ENCODE peak calls at places on chromosome 2, in five cellular contexts. One of them, this sample, is unnamed.

GRCh38 chr2:105299290-105299689 is 30.2 kb downstream of the TGFBRAP1 start:
- DNase-seq in iris pigment epithelial cell: no peak
- DNase-seq in aorta: no peak
- DNase-seq in effector CD4-positive, alpha-beta T cell: no peak
- DNase-seq in amniotic stem cell: no peak
- DNase-seq in this sample: no peak

GRCh38 chr2:150587547-150588209 is 100.2 kb upstream of the RND3 start:
- DNase-seq in iris pigment epithelial cell: peak
- DNase-seq in aorta: no peak
- DNase-seq in effector CD4-positive, alpha-beta T cell: no peak
- DNase-seq in amniotic stem cell: no peak
- DNase-seq in this sample: no peak

GRCh38 chr2:161004379-161004778 is 155.8 kb upstream of the TANK start:
- DNase-seq in iris pigment epithelial cell: peak
- DNase-seq in aorta: no peak
- DNase-seq in effector CD4-positive, alpha-beta T cell: no peak
- DNase-seq in amniotic stem cell: no peak
- DNase-seq in this sample: no peak

GRCh38 chr2:134773372-134774073 is 54.7 kb upstream of the TMEM163 start:
- DNase-seq in iris pigment epithelial cell: no peak
- DNase-seq in aorta: no peak
- DNase-seq in effector CD4-positive, alpha-beta T cell: no peak
- DNase-seq in amniotic stem cell: no peak
- DNase-seq in this sample: no peak

GRCh38 chr2:23480991-23481797 is 96.2 kb downstream of the KLHL29 start:
- DNase-seq in iris pigment epithelial cell: peak
- DNase-seq in aorta: peak
- DNase-seq in effector CD4-positive, alpha-beta T cell: no peak
- DNase-seq in amniotic stem cell: no peak
- DNase-seq in this sample: no peak

GRCh38 chr2:72722492-72723090 is 103.2 kb downstream of the EXOC6B start:
- DNase-seq in iris pigment epithelial cell: peak
- DNase-seq in aorta: no peak
- DNase-seq in effector CD4-positive, alpha-beta T cell: no peak
- DNase-seq in amniotic stem cell: no peak
- DNase-seq in this sample: no peak

GRCh38 chr2:164764996-164765395 is 76.6 kb downstream of the COBLL1 start:
- DNase-seq in iris pigment epithelial cell: peak
- DNase-seq in aorta: no peak
- DNase-seq in effector CD4-positive, alpha-beta T cell: no peak
- DNase-seq in amniotic stem cell: no peak
- DNase-seq in this sample: no peak

GRCh38 chr2:72981516-72981915 is 64.2 kb downstream of the EMX1 start:
- DNase-seq in iris pigment epithelial cell: no peak
- DNase-seq in aorta: no peak
- DNase-seq in effector CD4-positive, alpha-beta T cell: no peak
- DNase-seq in amniotic stem cell: no peak
- DNase-seq in this sample: no peak

GRCh38 chr2:31337860-31338259 is 76.7 kb downstream of the XDH start:
- DNase-seq in iris pigment epithelial cell: peak
- DNase-seq in aorta: no peak
- DNase-seq in effector CD4-positive, alpha-beta T cell: no peak
- DNase-seq in amniotic stem cell: peak
- DNase-seq in this sample: no peak

GRCh38 chr2:1366546-1367134 is 46.6 kb upstream of the TPO start:
- DNase-seq in iris pigment epithelial cell: no peak
- DNase-seq in aorta: peak
- DNase-seq in effector CD4-positive, alpha-beta T cell: no peak
- DNase-seq in amniotic stem cell: no peak
- DNase-seq in this sample: no peak

GRCh38 chr2:218228366-218229092 is 11.5 kb downstream of the ARPC2 start:
- DNase-seq in iris pigment epithelial cell: peak
- DNase-seq in aorta: no peak
- DNase-seq in effector CD4-positive, alpha-beta T cell: no peak
- DNase-seq in amniotic stem cell: no peak
- DNase-seq in this sample: no peak

GRCh38 chr2:141906673-141907072 is 224.1 kb downstream of the LRP1B start:
- DNase-seq in iris pigment epithelial cell: no peak
- DNase-seq in aorta: no peak
- DNase-seq in effector CD4-positive, alpha-beta T cell: no peak
- DNase-seq in amniotic stem cell: no peak
- DNase-seq in this sample: no peak

GRCh38 chr2:223051580-223052375 is at the start of gene KCNE4:
- DNase-seq in iris pigment epithelial cell: peak
- DNase-seq in aorta: no peak
- DNase-seq in effector CD4-positive, alpha-beta T cell: no peak
- DNase-seq in amniotic stem cell: no peak
- DNase-seq in this sample: no peak

GRCh38 chr2:13001408-13001807 is 284.7 kb downstream of the TRIB2 start:
- DNase-seq in iris pigment epithelial cell: no peak
- DNase-seq in aorta: no peak
- DNase-seq in effector CD4-positive, alpha-beta T cell: no peak
- DNase-seq in amniotic stem cell: no peak
- DNase-seq in this sample: no peak

GRCh38 chr2:18750662-18751554 is 161.5 kb upstream of the NT5C1B start:
- DNase-seq in iris pigment epithelial cell: peak
- DNase-seq in aorta: no peak
- DNase-seq in effector CD4-positive, alpha-beta T cell: no peak
- DNase-seq in amniotic stem cell: no peak
- DNase-seq in this sample: no peak

This sample was measured in coronary artery.